ENCODE peak calls at places on chromosome 22, in ten cellular contexts. V is RWPE1, P is progenitor cell of endocrine pancreas, N is mammary epithelial cell, T is endodermal cell, Q is HCT116, R is mucosa of descending colon, U is OCI-LY7, Z is endothelial cell, A is NB4. Y is an unnamed sample.

GRCh38 chr22:17563936-17564391 is 666 bp downstream of the SLC25A18 start:
- DNase-seq in T (no peak), Z (no peak), P (no peak), A (no peak), Q (no peak), U (no peak), R (peak), V (no peak), N (no peak), Y (no peak)

GRCh38 chr22:43094551-43094950 is 5.4 kb upstream of the TTLL1 start:
- DNase-seq in Z (no peak), N (no peak), V (no peak), Q (no peak), U (peak), T (no peak), R (no peak), A (no peak), P (no peak), Y (no peak)

GRCh38 chr22:17267661-17268330 is 48.6 kb upstream of the ADA2 start:
- DNase-seq in U (no peak), R (no peak), A (no peak), V (no peak), Z (no peak), T (peak), P (no peak), Q (no peak), N (no peak), Y (no peak)

GRCh38 chr22:19520007-19520406 is 4.2 kb downstream of the CLDN5 start:
- DNase-seq in N (no peak), Q (no peak), U (no peak), T (peak), Z (no peak), V (no peak), P (no peak), R (no peak), A (no peak), Y (no peak)

GRCh38 chr22:34886812-34887211 is 179.1 kb upstream of the ISX start:
- DNase-seq in V (no peak), N (peak), P (no peak), A (no peak), Z (no peak), R (no peak), Q (no peak), T (no peak), U (no peak), Y (no peak)

GRCh38 chr22:45863981-45864751 is 112.8 kb downstream of the WNT7B start:
- DNase-seq in Q (peak), T (peak), P (peak), Z (peak), U (peak), N (peak), A (peak), V (peak), R (peak), Y (peak)

GRCh38 chr22:23243859-23244689 is 63.8 kb downstream of the BCR start:
- DNase-seq in N (no peak), R (no peak), Z (no peak), V (no peak), A (no peak), T (no peak), U (no peak), Q (no peak), P (no peak), Y (no peak)

GRCh38 chr22:49724030-49724892 is 103.4 kb downstream of the BRD1 start:
- DNase-seq in V (no peak), T (no peak), R (peak), Q (no peak), A (no peak), P (no peak), N (no peak), Z (peak), U (peak), Y (no peak)

GRCh38 chr22:41106122-41106968 is 14.0 kb downstream of the EP300 start:
- DNase-seq in T (no peak), U (no peak), N (peak), Q (no peak), R (no peak), V (no peak), P (no peak), A (peak), Z (no peak), Y (no peak)

GRCh38 chr22:45226681-45227186 is 14.0 kb downstream of the KIAA0930 start:
- DNase-seq in Q (no peak), R (no peak), N (peak), P (no peak), V (peak), A (peak), Z (no peak), U (no peak), T (peak), Y (no peak)

GRCh38 chr22:44691796-44692661 is 10.0 kb upstream of the PRR5 start:
- DNase-seq in Q (no peak), P (no peak), R (no peak), V (no peak), N (no peak), A (no peak), Z (no peak), U (no peak), T (no peak), Y (no peak)

GRCh38 chr22:45574069-45574703 is 71.5 kb downstream of the FBLN1 start:
- DNase-seq in U (no peak), R (no peak), T (no peak), V (no peak), N (no peak), P (no peak), Q (no peak), Z (no peak), A (peak), Y (no peak)

GRCh38 chr22:27237342-27237741 is 564.2 kb downstream of the MN1 start:
- DNase-seq in A (no peak), T (no peak), Q (no peak), N (no peak), Z (no peak), R (no peak), V (no peak), P (no peak), U (no peak), Y (no peak)

GRCh38 chr22:27238935-27239510 is 562.5 kb downstream of the MN1 start:
- DNase-seq in R (peak), A (no peak), Z (no peak), T (no peak), N (peak), Q (no peak), P (no peak), V (peak), U (no peak), Y (no peak)

GRCh38 chr22:27241430-27242110 is 560.0 kb downstream of the MN1 start:
- DNase-seq in N (no peak), A (no peak), P (no peak), V (no peak), Z (no peak), U (no peak), Q (no peak), R (no peak), T (no peak), Y (no peak)

GRCh38 chr22:27240298-27240885 is 561.2 kb downstream of the MN1 start:
- DNase-seq in P (no peak), T (no peak), U (no peak), A (no peak), N (no peak), Q (no peak), Z (no peak), V (no peak), R (no peak), Y (no peak)

DNA sequence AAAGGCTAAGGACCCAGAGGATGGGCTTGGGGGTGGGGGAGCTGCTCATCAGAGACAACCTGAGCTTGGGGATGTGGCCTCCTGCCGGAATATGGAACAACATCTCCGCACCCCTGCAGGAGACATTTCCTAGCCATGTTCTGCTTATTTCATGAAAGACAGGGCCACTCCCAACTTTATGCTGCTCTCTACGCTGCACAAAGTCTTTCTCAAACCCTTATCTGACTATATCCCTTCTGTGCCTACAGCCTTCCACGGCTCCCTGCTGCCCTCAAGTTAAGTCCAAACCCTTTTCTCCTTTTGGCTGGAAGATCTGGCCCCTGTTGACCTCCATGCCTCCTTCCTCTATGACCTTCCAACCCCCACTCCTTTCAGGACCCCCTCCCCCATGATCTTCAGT is 562.0 kb downstream of the MN1 start:
- DNase-seq in U (no peak), T (no peak), A (no peak), Z (no peak), V (no peak), P (no peak), Q (no peak), R (no peak), N (no peak), Y (no peak)
- TF ChIP-seq CTCF in U (no peak), T (no peak), A (no peak), Z (no peak), V (no peak), P (no peak), Q (no peak), R (no peak), N (no peak), Y (no peak)

GRCh38 chr22:22235564-22235963 is 9.0 kb upstream of the VPREB1 start:
- DNase-seq in V (no peak), Q (no peak), T (peak), Z (peak), P (no peak), U (peak), N (peak), R (peak), A (peak), Y (no peak)

GRCh38 chr22:22233081-22233480 is 11.5 kb upstream of the VPREB1 start:
- DNase-seq in R (no peak), Q (no peak), Z (no peak), T (peak), U (no peak), V (no peak), A (no peak), P (no peak), N (no peak), Y (no peak)

GRCh38 chr22:22241554-22241898 is 3.1 kb upstream of the VPREB1 start:
- DNase-seq in A (no peak), P (no peak), Z (no peak), Q (no peak), U (no peak), R (no peak), N (no peak), T (no peak), V (no peak), Y (no peak)

GRCh38 chr22:22239311-22239939 is 5.2 kb upstream of the VPREB1 start:
- DNase-seq in A (no peak), U (no peak), Q (no peak), T (no peak), N (no peak), P (no peak), Z (no peak), R (no peak), V (no peak), Y (no peak)

DNA sequence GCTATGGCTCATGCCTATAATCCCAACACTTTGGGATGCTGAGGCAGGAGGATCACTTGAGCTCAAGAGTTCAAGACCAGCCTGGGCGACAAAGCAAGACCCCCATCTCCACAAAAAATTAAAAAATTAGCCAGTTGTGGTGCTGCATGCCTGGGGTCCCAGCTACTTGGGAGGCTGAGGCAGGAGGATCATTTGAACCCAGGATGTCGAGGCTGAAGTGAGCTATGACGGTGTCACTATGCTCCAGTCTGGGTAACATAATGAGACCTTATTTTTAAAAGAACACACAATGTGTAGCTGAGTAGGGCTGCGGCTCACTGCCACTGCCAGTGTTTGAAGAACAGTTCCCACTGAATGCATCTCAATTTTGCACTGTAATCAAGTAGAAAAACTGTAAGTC is 7.1 kb upstream of the VPREB1 start:
- DNase-seq in Q (no peak), T (peak), R (no peak), U (no peak), V (no peak), N (no peak), A (no peak), Z (no peak), P (no peak), Y (no peak)
- TF ChIP-seq CTCF in Q (no peak), T (no peak), R (no peak), U (no peak), V (no peak), N (no peak), A (no peak), Z (no peak), P (no peak), Y (no peak)

GRCh38 chr22:39939830-39940229 is 20.4 kb upstream of the TMA7B start:
- DNase-seq in Z (no peak), R (no peak), T (no peak), V (no peak), Q (no peak), A (no peak), N (no peak), P (no peak), U (no peak), Y (no peak)

GRCh38 chr22:39938509-39938908 is 21.7 kb upstream of the TMA7B start:
- DNase-seq in T (no peak), Z (no peak), A (no peak), U (no peak), Q (no peak), R (no peak), P (no peak), V (no peak), N (peak), Y (no peak)

GRCh38 chr22:39941661-39942060 is 18.5 kb upstream of the TMA7B start:
- DNase-seq in A (no peak), T (no peak), R (no peak), P (no peak), Q (no peak), U (no peak), N (no peak), V (no peak), Z (no peak), Y (no peak)

GRCh38 chr22:39942433-39943213 is 17.6 kb upstream of the TMA7B start:
- DNase-seq in T (peak), N (no peak), P (no peak), U (no peak), A (peak), R (no peak), Z (no peak), Q (no peak), V (no peak), Y (no peak)

GRCh38 chr22:39940757-39941305 is 19.4 kb upstream of the TMA7B start:
- DNase-seq in P (no peak), Z (no peak), A (peak), R (no peak), T (no peak), N (no peak), U (peak), Q (no peak), V (no peak), Y (no peak)
- TF ChIP-seq CTCF in P (no peak), Z (no peak), A (no peak), R (no peak), T (no peak), N (peak), U (peak), Q (no peak), V (no peak), Y (no peak)

DNA sequence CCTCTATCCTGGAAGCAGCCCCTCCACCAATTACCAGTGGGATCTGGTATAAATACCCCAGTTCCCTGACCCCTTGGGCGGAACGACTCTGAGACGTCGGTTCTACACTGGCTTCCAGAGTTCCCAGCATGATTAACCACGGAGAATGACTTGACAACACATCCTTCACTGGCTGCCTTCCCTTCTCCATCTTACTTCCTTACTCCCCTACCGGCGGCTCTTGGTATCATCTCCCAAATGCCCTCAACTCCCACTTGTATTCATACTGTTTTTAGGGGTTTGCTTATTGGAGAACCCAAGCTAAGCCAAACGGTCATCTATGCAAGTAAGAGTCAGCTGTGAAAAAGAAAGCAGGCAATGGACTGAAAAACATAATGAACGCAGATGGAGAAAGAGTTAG is 56.1 kb downstream of the APOL3 start:
- DNase-seq in U (no peak), A (no peak), V (no peak), Q (no peak), T (peak), Z (no peak), R (no peak), P (no peak), N (no peak), Y (no peak)
- TF ChIP-seq CTCF in U (no peak), A (no peak), V (no peak), Q (no peak), T (peak), Z (no peak), R (no peak), P (peak), N (no peak), Y (no peak)

GRCh38 chr22:38214248-38215056 is 12.7 kb downstream of the MAFF start:
- DNase-seq in U (peak), T (peak), N (no peak), Q (no peak), A (no peak), R (peak), V (no peak), Z (peak), P (peak), Y (peak)
- TF ChIP-seq CTCF in U (peak), T (peak), N (no peak), Q (no peak), A (no peak), R (peak), V (no peak), Z (no peak), P (peak), Y (no peak)

DNA sequence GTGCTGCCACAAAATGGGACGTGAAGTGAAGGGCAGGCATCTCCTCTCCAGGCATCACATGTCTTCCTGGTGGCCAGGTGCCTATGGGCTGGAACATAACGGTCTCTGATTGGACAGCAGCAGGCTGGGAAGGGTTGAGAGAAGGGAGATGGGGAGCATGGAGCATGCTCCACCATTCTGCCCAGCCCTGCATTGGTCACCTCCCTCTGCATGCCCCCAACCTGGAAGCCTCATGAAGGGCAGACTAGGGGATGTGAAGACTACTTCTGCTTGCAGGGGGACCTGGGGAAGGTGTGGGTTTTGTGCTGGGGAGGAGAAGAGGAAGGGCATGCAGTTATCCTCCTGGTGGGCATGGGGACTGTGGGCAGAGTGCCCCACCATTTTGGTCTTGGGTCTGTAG is 782.2 kb downstream of the TBC1D22A start:
- DNase-seq in Q (no peak), P (no peak), U (no peak), R (no peak), T (no peak), A (no peak), V (no peak), Z (no peak), N (no peak), Y (no peak)
- TF ChIP-seq CTCF in Q (no peak), P (no peak), U (no peak), R (no peak), T (no peak), A (no peak), V (no peak), Z (no peak), N (no peak), Y (no peak)

Y was measured in activated B cell treated with CpG ODN at 0.5 μM for 24 hours.